ENCODE peak calls at places on chromosome 22, in nine cellular contexts. C, J, P, U, L, R, S, E and T are unnamed samples.

GRCh38 chr22:37275622-37276021 is 6.7 kb upstream of the CYTH4 start:
- DNase-seq in C (no peak), J (no peak), P (no peak), U (no peak), L (peak; percentile 1), R (no peak), S (no peak), E (no peak), T (no peak)

GRCh38 chr22:41957941-41958556 is 6.1 kb downstream of the SMIM45 start:
- DNase-seq in C (no peak), J (no peak), P (no peak), U (no peak), L (no peak), R (no peak), S (no peak), E (no peak), T (no peak)

GRCh38 chr22:39212721-39213376 is 31.9 kb downstream of the PDGFB start:
- DNase-seq in C (peak; percentile 8), J (no peak), P (peak; percentile 64), U (peak; percentile 64), L (no peak), R (peak; percentile 62), S (no peak), E (peak; percentile 99), T (no peak)

GRCh38 chr22:24129980-24130379 is 51.3 kb upstream of the SUSD2 start:
- DNase-seq in C (no peak), J (no peak), P (no peak), U (no peak), L (no peak), R (no peak), S (no peak), E (no peak), T (no peak)

GRCh38 chr22:40727607-40728325 is 48.5 kb downstream of the MCHR1 start:
- DNase-seq in C (no peak), J (no peak), P (no peak), U (no peak), L (no peak), R (no peak), S (no peak), E (no peak), T (no peak)

GRCh38 chr22:39236321-39237275 is 8.2 kb downstream of the PDGFB start:
- DNase-seq in C (no peak), J (peak; percentile 70), P (no peak), U (peak; percentile 14), L (peak; percentile 91), R (no peak), S (no peak), E (no peak), T (no peak)

GRCh38 chr22:20937031-20937793 is 20.0 kb downstream of the CRKL start:
- DNase-seq in C (no peak), J (no peak), P (no peak), U (no peak), L (no peak), R (no peak), S (no peak), E (no peak), T (no peak)

GRCh38 chr22:31102441-31103081 is 4.8 kb downstream of the SELENOM start:
- DNase-seq in C (peak; percentile 63), J (no peak), P (no peak), U (peak; percentile 96), L (peak; percentile 90), R (peak; percentile 58), S (no peak), E (peak; percentile 71), T (peak; percentile 60)

GRCh38 chr22:23471698-23472097 is 108.4 kb downstream of the IGLL1 start:
- DNase-seq in C (no peak), J (no peak), P (no peak), U (no peak), L (no peak), R (no peak), S (no peak), E (no peak), T (no peak)

DNA sequence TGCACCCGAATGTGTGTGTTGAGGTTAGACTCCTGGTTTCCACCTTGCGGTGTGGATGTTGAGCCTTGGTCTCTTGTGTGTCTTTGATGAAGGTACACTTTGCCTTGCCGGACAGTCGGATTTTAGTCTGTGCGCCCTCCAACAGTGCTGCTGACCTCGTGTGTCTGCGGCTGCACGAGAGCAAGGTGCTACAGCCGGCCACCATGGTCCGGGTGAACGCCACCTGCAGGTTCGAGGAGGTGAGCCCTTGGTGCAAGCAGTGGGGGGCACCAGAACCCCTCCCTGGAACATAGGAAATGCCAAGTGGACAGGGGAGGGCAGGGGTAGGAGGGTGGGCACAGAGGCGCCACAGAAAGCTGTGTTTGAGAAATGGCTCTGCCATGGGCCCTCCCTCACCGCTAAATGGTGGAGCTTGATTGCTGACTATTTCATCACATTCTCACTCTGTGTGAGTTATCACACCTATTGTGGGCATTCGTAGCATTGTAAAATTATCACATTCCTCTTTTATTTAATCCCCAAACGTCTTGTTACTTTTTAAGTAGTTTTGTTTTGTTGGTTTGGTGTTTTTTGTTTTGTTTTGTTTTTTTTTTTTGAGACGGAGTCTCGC is 26.4 kb upstream of the PANX2 start:
- DNase-seq in C (no peak), J (no peak), P (no peak), U (no peak), L (no peak), R (no peak), S (no peak), E (no peak), T (no peak)
- TF ChIP-seq CTCF in C (no peak), J (no peak), P (no peak), U (no peak), L (no peak), R (no peak), S (no peak), E (no peak), T (no peak)

GRCh38 chr22:29158546-29158945 is 47.1 kb upstream of the EMID1 start:
- DNase-seq in C (no peak), J (no peak), P (no peak), U (no peak), L (no peak), R (no peak), S (no peak), E (no peak), T (no peak)

GRCh38 chr22:29157759-29158535 is 47.7 kb upstream of the EMID1 start:
- DNase-seq in C (no peak), J (no peak), P (no peak), U (no peak), L (no peak), R (no peak), S (no peak), E (no peak), T (no peak)

GRCh38 chr22:29155966-29156365 is 49.7 kb upstream of the EMID1 start:
- DNase-seq in C (no peak), J (no peak), P (no peak), U (no peak), L (no peak), R (no peak), S (no peak), E (no peak), T (no peak)

GRCh38 chr22:29154364-29155048 is 51.2 kb upstream of the EMID1 start:
- DNase-seq in C (peak; percentile 81), J (peak; percentile 85), P (peak; percentile 50), U (peak; percentile 65), L (peak; percentile 80), R (peak; percentile 37), S (peak; percentile 94), E (no peak), T (no peak)

GRCh38 chr22:29156507-29156906 is 49.2 kb upstream of the EMID1 start:
- DNase-seq in C (no peak), J (no peak), P (no peak), U (no peak), L (no peak), R (no peak), S (no peak), E (no peak), T (no peak)
- TF ChIP-seq CTCF in C (no peak), J (peak; percentile 21), P (no peak), U (peak; percentile 25), L (no peak), R (no peak), S (no peak), E (no peak), T (no peak)

DNA sequence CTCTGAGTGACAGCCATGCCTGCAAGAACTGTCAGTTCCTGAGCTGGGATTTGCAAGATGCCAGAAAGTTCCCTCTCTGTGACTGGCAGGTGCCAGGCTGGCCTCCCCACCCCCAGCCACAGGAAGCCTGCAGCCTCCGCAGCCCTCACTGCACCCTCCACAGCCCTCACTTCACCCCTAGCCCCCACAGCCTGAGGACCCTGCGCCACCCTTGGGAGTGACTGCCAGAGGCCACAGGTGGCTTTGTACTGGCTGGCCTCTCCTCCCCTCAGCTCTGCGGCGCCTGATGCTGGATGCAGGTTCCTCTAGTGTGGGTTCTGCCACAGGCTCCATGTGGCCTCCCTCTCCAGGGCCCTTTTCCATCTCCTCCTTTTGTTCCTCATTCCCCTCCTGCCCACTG is 28.7 kb downstream of the MPPED1 start:
- DNase-seq in C (no peak), J (peak; percentile 5), P (no peak), U (no peak), L (no peak), R (no peak), S (no peak), E (no peak), T (no peak)
- TF ChIP-seq CTCF in C (no peak), J (no peak), P (no peak), U (no peak), L (no peak), R (no peak), S (no peak), E (no peak), T (no peak)

GRCh38 chr22:17749605-17750395 is 24.5 kb downstream of the BID start:
- DNase-seq in C (no peak), J (no peak), P (no peak), U (no peak), L (no peak), R (no peak), S (no peak), E (no peak), T (no peak)

GRCh38 chr22:17751596-17751995 is 22.7 kb downstream of the BID start:
- DNase-seq in C (no peak), J (no peak), P (no peak), U (no peak), L (no peak), R (no peak), S (no peak), E (no peak), T (no peak)

GRCh38 chr22:17748555-17749353 is 25.5 kb downstream of the BID start:
- DNase-seq in C (no peak), J (no peak), P (no peak), U (no peak), L (no peak), R (no peak), S (no peak), E (no peak), T (no peak)

GRCh38 chr22:17753401-17753989 is 20.8 kb downstream of the BID start:
- DNase-seq in C (no peak), J (no peak), P (no peak), U (peak; percentile 47), L (no peak), R (peak; percentile 23), S (no peak), E (peak; percentile 56), T (no peak)

DNA sequence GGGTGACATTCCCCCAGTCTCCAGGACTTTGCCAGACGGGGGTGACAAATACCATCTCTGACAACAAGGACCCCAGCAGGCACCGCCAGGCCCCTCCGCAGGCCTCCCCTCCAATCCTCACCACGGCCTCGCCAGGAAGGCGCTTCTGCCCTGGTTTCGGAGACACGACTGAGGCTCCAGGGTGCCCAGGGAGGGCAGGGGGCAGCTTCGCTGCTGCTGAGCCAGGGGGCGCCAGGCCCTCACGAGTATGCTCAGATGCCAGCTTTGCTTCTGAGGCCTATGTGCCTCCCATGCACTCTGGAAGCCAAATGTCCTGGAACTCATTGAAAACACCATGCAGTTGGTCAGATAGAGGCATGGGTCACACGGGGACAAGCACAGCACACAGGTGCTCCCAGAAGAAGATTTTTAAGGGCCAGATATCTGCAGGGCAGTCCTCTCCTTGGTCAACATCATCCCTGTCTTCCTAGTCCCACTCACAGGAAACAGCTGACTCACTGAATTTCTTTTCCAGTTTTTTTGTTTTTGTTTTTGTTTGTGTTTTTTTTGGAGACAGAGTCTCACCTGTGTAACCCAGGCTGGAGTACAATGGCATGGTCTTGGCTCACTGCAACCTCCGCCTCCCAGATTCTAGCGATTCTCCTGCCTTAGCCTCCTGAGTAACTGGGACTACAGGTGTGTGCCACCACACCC is 19.9 kb downstream of the BID start:
- DNase-seq in C (no peak), J (peak; percentile 31), P (no peak), U (no peak), L (no peak), R (no peak), S (no peak), E (no peak), T (no peak)
- TF ChIP-seq CTCF in C (no peak), J (peak; percentile 58), P (no peak), U (peak; percentile 26), L (peak; percentile 24), R (peak; percentile 31), S (no peak), E (peak; percentile 42), T (no peak)